ENCODE peak calls at places on chromosomes 4 and X, in four cellular contexts. D is GM23248, C is astrocyte of the spinal cord, G is retinal pigment epithelial cell. O is an unnamed sample.

GRCh38 chrX:48589482-48590162 is 7.7 kb upstream of the WDR13 start:
- DNase-seq in D (no peak), C (no peak), G (peak), O (no peak)

GRCh38 chr4:143375326-143376073 is 38.8 kb downstream of the GAB1 start:
- DNase-seq in D (peak), C (no peak), G (no peak), O (no peak)

GRCh38 chr4:122450847-122451246 is 5.7 kb downstream of the IL2 start:
- DNase-seq in D (peak), C (peak), G (no peak), O (no peak)

GRCh38 chr4:82770607-82771006 is 28.0 kb downstream of the SCD5 start:
- DNase-seq in D (no peak), C (no peak), G (no peak), O (no peak)

GRCh38 chr4:76639292-76639691 is 204.3 kb downstream of the SHROOM3 start:
- DNase-seq in D (peak), C (no peak), G (no peak), O (no peak)

GRCh38 chrX:134849390-134849789 is 141.4 kb upstream of the SMIM10 start:
- DNase-seq in D (peak), C (peak), G (no peak), O (no peak)

GRCh38 chrX:64206556-64207162 is 1.2 kb upstream of the AMER1 start:
- DNase-seq in D (peak), C (no peak), G (no peak), O (no peak)

GRCh38 chr4:122636697-122637096 is 15.8 kb upstream of the IL21 start:
- DNase-seq in D (no peak), C (no peak), G (no peak), O (no peak)

GRCh38 chr4:185550933-185551332 is 15.6 kb upstream of the PDLIM3 start:
- DNase-seq in D (no peak), C (no peak), G (no peak), O (no peak)

GRCh38 chr4:170988446-170988845 is 824.8 kb upstream of the GALNTL6 start:
- DNase-seq in D (no peak), C (no peak), G (no peak), O (no peak)

DNA sequence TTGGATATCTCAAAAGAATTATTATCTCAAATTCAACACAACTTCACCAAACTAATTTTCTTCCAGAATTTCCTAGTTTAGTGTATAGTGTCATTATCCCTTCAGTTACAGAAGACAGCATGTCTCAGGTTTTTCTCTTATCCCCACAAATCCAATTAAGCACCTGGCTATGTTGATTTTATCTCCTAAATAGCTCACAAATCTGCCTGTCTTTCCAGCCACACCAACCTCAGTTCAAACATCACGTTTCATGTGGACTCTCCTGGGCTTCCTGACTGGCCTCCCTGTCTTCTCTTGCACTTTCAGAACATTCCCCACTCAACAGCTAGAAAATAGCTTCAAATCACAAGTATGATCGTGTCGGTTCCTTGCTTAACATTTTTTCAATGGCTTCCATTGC is 14.8 kb downstream of the STK32B start:
- DNase-seq in D (no peak), C (no peak), G (no peak), O (no peak)
- H3K4me3 ChIP-seq in D (no peak), C (no peak), G (no peak), O (no peak)

GRCh38 chr4:101010987-101011386 is 336.3 kb downstream of the PPP3CA start:
- DNase-seq in D (no peak), C (no peak), G (no peak), O (no peak)
- H3K4me3 ChIP-seq in D (no peak), C (no peak), G (no peak), O (no peak)

DNA sequence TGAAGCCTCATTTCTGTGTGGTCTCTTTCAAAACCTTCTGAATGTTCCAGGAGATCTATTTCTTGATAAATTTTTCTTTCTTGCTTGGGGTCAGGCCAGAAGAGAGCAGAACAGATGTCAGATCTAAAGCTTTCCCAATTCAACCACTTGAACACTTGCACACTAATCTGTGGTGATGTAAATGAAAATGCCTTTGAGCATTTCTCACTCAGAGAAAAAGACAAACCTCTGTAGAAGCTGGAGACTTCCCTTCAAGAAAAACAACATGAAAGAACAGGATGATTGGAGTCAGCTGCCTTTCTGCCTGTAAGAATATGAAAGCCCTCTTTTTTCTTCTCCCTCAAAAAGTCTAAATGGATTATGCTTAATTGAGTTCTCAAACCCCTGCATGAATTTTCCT is 11.2 kb downstream of the IGFBP7 start:
- DNase-seq in D (peak), C (peak), G (peak), O (peak)
- H3K4me3 ChIP-seq in D (no peak), C (no peak), G (no peak), O (no peak)

DNA sequence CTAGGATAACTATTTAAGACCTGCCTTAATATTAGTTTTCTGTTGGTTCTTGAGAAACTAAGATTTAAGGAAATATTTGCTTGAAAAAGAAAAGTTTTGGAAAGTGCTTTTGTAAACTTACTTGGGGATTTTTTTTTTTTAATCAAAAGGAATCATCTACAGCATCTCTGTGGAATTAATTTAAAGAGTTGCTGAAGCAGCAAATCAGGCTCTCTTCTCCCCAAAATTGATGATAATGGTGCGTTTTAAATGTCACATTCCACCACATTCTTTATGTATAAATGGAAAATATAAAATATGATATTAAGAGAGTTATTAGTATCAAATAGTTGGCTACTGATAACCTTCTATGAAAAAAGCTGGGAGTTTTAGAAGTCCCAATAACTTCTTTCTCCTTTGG is 4.2 kb downstream of the KLF3 start:
- DNase-seq in D (no peak), C (no peak), G (no peak), O (no peak)
- H3K4me3 ChIP-seq in D (peak), C (no peak), G (no peak), O (no peak)

DNA sequence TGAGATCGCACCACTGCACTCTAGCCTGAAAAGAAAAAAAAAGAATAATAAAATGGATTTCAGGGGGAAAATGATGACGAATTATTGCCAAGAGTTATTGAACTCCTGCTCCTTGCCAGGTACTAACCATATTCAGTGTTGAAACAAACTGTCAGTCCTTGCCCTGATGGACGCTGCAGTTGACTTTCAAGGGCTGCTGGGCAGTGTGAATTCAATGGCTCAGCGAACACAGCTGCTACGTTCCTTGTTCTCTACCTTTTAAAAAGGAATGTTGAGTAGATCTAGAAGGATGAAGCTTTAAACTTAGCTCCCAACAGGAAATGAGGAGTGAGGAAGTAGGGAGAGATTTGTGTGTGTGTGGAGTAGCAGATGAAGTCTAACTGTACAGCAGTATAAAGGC is 2.7 kb downstream of the LIMCH1 start:
- DNase-seq in D (no peak), C (no peak), G (no peak), O (no peak)
- H3K4me3 ChIP-seq in D (no peak), C (no peak), G (no peak), O (no peak)

GRCh38 chr4:24799544-24800272 is 4.3 kb downstream of the SOD3 start:
- DNase-seq in D (peak), C (no peak), G (no peak), O (no peak)
- H3K4me3 ChIP-seq in D (peak), C (peak), G (no peak), O (peak)

GRCh38 chrX:41095962-41096955 is 11.0 kb downstream of the USP9X start:
- DNase-seq in D (peak), C (no peak), G (no peak), O (no peak)

GRCh38 chrX:41090568-41091238 is 5.5 kb downstream of the USP9X start:
- DNase-seq in D (peak), C (no peak), G (no peak), O (no peak)

GRCh38 chrX:41092776-41093175 is 7.5 kb downstream of the USP9X start:
- DNase-seq in D (no peak), C (no peak), G (no peak), O (no peak)

GRCh38 chrX:41097326-41097725 is 12.1 kb downstream of the USP9X start:
- DNase-seq in D (no peak), C (no peak), G (no peak), O (no peak)

DNA sequence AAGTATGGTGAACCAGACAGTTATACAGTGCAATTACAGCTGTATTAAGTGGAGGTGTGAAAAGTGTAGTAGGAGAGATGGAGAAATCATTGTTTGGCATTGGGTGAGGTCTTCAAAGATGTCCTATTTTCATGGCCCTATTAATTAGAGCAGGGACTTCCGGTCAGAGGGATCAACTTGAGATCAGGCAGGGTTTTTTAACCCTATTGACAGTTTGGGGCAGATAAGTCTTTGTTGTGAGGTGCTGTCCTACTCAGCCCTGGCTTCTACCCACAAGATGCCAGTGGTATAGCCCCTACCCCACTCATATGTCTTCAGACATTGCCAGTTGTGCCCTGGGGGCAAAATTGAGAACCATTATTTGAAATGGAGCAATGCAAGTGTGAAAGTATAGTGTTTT is 9.9 kb downstream of the USP9X start:
- DNase-seq in D (no peak), C (no peak), G (no peak), O (no peak)
- H3K4me3 ChIP-seq in D (no peak), C (no peak), G (no peak), O (no peak)

GRCh38 chr4:94574616-94575015 is 122.9 kb downstream of the PDLIM5 start:
- DNase-seq in D (no peak), C (no peak), G (no peak), O (no peak)
- H3K4me3 ChIP-seq in D (no peak), C (no peak), G (no peak), O (no peak)

GRCh38 chrX:39336709-39337294 is 535.5 kb downstream of the MID1IP1 start:
- DNase-seq in D (peak), C (peak), G (no peak), O (no peak)
- H3K4me3 ChIP-seq in D (no peak), C (no peak), G (no peak), O (no peak)

DNA sequence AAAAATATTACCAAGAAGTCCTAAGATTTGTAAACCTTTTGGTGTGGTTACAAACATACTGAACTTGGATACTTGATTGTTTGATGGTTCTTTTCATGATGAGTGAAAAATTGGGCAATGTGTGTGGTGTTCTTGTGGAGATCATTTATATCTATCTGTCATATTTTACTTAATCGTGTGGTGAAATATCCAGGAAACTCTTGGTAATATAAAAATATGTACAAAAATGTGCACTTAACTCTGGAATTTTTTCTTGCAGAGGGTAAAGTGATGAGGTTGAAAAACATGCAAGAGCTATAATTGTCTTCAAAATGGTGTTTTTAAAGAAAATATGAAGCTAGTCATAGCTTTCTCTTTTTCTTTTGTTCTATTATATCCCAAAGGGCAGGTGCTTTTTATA is 2.8 kb downstream of the DCUN1D4 start:
- DNase-seq in D (peak), C (no peak), G (no peak), O (no peak)
- H3K4me3 ChIP-seq in D (peak), C (no peak), G (no peak), O (no peak)